ENCODE peak calls at places on chromosomes 13 and 19, in four cellular contexts. K is endothelial cell; I is effector memory CD4-positive, alpha-beta T cell; Q is stimulated activated CD4-positive, alpha-beta T cell treated with anti-CD3 and anti-CD28 coated beads, Interleukin-4, amount 100 ng/mL, for 48 hours. N is an unnamed sample.

GRCh38 chr19:49058592-49058991 is 1.0 kb upstream of the CGB7 start:
- DNase-seq in K (no peak), I (no peak), Q (peak), N (peak)

GRCh38 chr13:32309812-32310706 is 5.1 kb downstream of the ZAR1L start:
- DNase-seq in K (peak), I (no peak), Q (no peak), N (peak)

GRCh38 chr19:33366917-33367316 is 6.6 kb upstream of the CEBPG start:
- DNase-seq in K (no peak), I (no peak), Q (no peak), N (no peak)

GRCh38 chr13:68908879-68909278 is 1198.7 kb upstream of the ATXN8OS start:
- DNase-seq in K (no peak), I (no peak), Q (no peak), N (no peak)

GRCh38 chr13:53821632-53822031 is 793.0 kb downstream of the OLFM4 start:
- DNase-seq in K (no peak), I (no peak), Q (no peak), N (peak)

GRCh38 chr19:29121684-29122083 is 91.3 kb downstream of the UQCRFS1 start:
- DNase-seq in K (peak), I (no peak), Q (no peak), N (peak)

GRCh38 chr13:75798353-75799245 is 162.5 kb downstream of the LMO7 start:
- DNase-seq in K (no peak), I (no peak), Q (no peak), N (no peak)

GRCh38 chr13:79194727-79195126 is 211.3 kb downstream of the RBM26 start:
- DNase-seq in K (no peak), I (no peak), Q (no peak), N (no peak)

GRCh38 chr13:105518086-105518485 is 1017.4 kb downstream of the EFNB2 start:
- DNase-seq in K (no peak), I (no peak), Q (no peak), N (no peak)

GRCh38 chr13:98301721-98302120 is 124.7 kb upstream of the RNF113B start:
- DNase-seq in K (no peak), I (no peak), Q (no peak), N (peak)

GRCh38 chr19:48837081-48837524 is 812 bp upstream of the HSD17B14 start:
- DNase-seq in K (peak), I (peak), Q (peak), N (no peak)

GRCh38 chr19:45581576-45581975 is 3.0 kb downstream of the OPA3 start:
- DNase-seq in K (no peak), I (no peak), Q (no peak), N (no peak)

GRCh38 chr13:66665991-66666390 is 564.1 kb downstream of the PCDH9 start:
- DNase-seq in K (peak), I (no peak), Q (no peak), N (peak)

GRCh38 chr13:21833921-21834320 is 163.0 kb downstream of the FGF9 start:
- DNase-seq in K (no peak), I (no peak), Q (no peak), N (no peak)

GRCh38 chr19:53808710-53809125 is 15.4 kb downstream of the NLRP12 start:
- DNase-seq in K (peak), I (no peak), Q (no peak), N (no peak)

GRCh38 chr13:73702419-73703071 is 431.7 kb downstream of the KLF12 start:
- DNase-seq in K (no peak), I (peak), Q (no peak), N (no peak)

N was measured in T47D.